ENCODE peak calls at places on chromosomes 2 and 18, in ten cellular contexts. D is effector memory CD4-positive, alpha-beta T cell; R is GM03348; E is HT1080; T is IMR-90; A is AG20443; Y is HFFc6; V is stimulated activated CD8-positive, alpha-beta memory T cell treated with anti-CD3 and anti-CD28 coated beads, Interleukin-15, amount 100 ng/mL, for 24 hours; I is activated T-cell treated with anti-CD3 and anti-CD28 coated beads for 1 hour; Q is memory B cell. C is an unnamed sample.

GRCh38 chr2:74908763-74909444 is 49.5 kb upstream of the POLE4 start:
- DNase-seq in D (no peak), Y (no peak), T (no peak), R (no peak), I (no peak), V (no peak), A (peak), E (no peak), Q (no peak), C (peak)

GRCh38 chr2:63631501-63631900 is 42.7 kb downstream of the MDH1 start:
- DNase-seq in T (no peak), I (no peak), D (no peak), Q (no peak), E (no peak), Y (no peak), V (no peak), A (no peak), R (no peak), C (no peak)

GRCh38 chr18:59047321-59047991 is 92.2 kb upstream of the SEC11C start:
- DNase-seq in Q (no peak), I (no peak), T (no peak), A (no peak), E (no peak), D (no peak), R (no peak), Y (no peak), V (no peak), C (no peak)

GRCh38 chr18:79405019-79405780 is 9.5 kb downstream of the NFATC1 start:
- DNase-seq in Q (peak), D (peak), V (no peak), Y (no peak), T (no peak), A (no peak), E (no peak), R (no peak), I (no peak), C (no peak)

GRCh38 chr2:164554487-164554886 is 66.8 kb downstream of the GRB14 start:
- DNase-seq in Q (no peak), T (no peak), V (no peak), D (no peak), I (no peak), R (no peak), A (no peak), E (no peak), Y (no peak), C (no peak)

GRCh38 chr18:79329786-79330185 is 65.9 kb upstream of the NFATC1 start:
- DNase-seq in Q (no peak), R (no peak), E (no peak), V (no peak), I (no peak), D (no peak), Y (no peak), T (no peak), A (no peak), C (no peak)

GRCh38 chr2:43041661-43042360 is 184.6 kb downstream of the ZFP36L2 start:
- DNase-seq in V (no peak), Q (no peak), E (peak), Y (peak), R (peak), T (peak), I (no peak), A (peak), D (no peak), C (peak)

GRCh38 chr18:31656754-31657153 is 27.6 kb downstream of the B4GALT6 start:
- DNase-seq in E (no peak), D (no peak), Y (no peak), Q (no peak), I (no peak), T (no peak), V (no peak), A (no peak), R (no peak), C (no peak)

GRCh38 chr18:11078491-11078890 is 70.9 kb downstream of the PIEZO2 start:
- DNase-seq in I (no peak), D (no peak), T (no peak), Y (no peak), E (no peak), R (no peak), V (no peak), A (no peak), Q (no peak), C (no peak)

GRCh38 chr18:400466-400865 is 100.0 kb downstream of the COLEC12 start:
- DNase-seq in V (no peak), D (no peak), T (peak), Y (peak), Q (no peak), E (no peak), R (peak), A (peak), I (no peak), C (peak)

GRCh38 chr2:39416172-39416571 is 20.9 kb downstream of the MAP4K3 start:
- DNase-seq in Y (no peak), E (no peak), R (peak), A (peak), T (peak), Q (no peak), D (no peak), I (no peak), V (no peak), C (peak)

GRCh38 chr2:46983065-46983801 is 67.6 kb upstream of the MCFD2 start:
- DNase-seq in Q (peak), A (peak), R (peak), Y (peak), I (no peak), T (peak), V (no peak), E (peak), D (no peak), C (peak)

GRCh38 chr2:3487028-3487425 is 32.3 kb downstream of the ADI1 start:
- DNase-seq in R (no peak), Q (no peak), E (no peak), Y (no peak), I (no peak), D (no peak), T (no peak), V (no peak), A (no peak), C (peak)

C was measured in GM23248.